ENCODE peak calls at places on chromosome 18, in nine cellular contexts. One of them, this sample, is unnamed.

GRCh38 chr18:49161627-49162026 is 210.9 kb upstream of the SMAD7 start:
- DNase-seq in neuronal stem cell: no peak
- DNase-seq in heart right ventricle: no peak
- DNase-seq in cardiac muscle cell: peak; percentile 62
- DNase-seq in right atrium auricular region: no peak
- DNase-seq in small intestine: no peak
- DNase-seq in stomach: no peak
- DNase-seq in aorta: no peak
- DNase-seq in suprapubic skin: no peak
- DNase-seq in this sample: no peak

GRCh38 chr18:8367217-8367988 is 241.8 kb upstream of the RAB12 start:
- DNase-seq in cardiac muscle cell: peak; percentile 22
- DNase-seq in neuronal stem cell: peak; percentile 58
- DNase-seq in heart right ventricle: peak; percentile 11
- DNase-seq in stomach: peak; percentile 66
- DNase-seq in small intestine: peak; percentile 45
- DNase-seq in right atrium auricular region: no peak
- DNase-seq in aorta: peak; percentile 79
- DNase-seq in suprapubic skin: no peak
- DNase-seq in this sample: peak; percentile 57

GRCh38 chr18:22703883-22704626 is 229.1 kb upstream of the RBBP8 start:
- DNase-seq in aorta: no peak
- DNase-seq in stomach: no peak
- DNase-seq in cardiac muscle cell: peak; percentile 76
- DNase-seq in suprapubic skin: no peak
- DNase-seq in neuronal stem cell: peak; percentile 49
- DNase-seq in heart right ventricle: peak; percentile 29
- DNase-seq in small intestine: peak; percentile 81
- DNase-seq in right atrium auricular region: no peak
- DNase-seq in this sample: peak; percentile 16

GRCh38 chr18:44341759-44342158 is 338.9 kb upstream of the SETBP1 start:
- DNase-seq in neuronal stem cell: no peak
- DNase-seq in suprapubic skin: no peak
- DNase-seq in aorta: no peak
- DNase-seq in heart right ventricle: no peak
- DNase-seq in stomach: no peak
- DNase-seq in right atrium auricular region: no peak
- DNase-seq in small intestine: no peak
- DNase-seq in cardiac muscle cell: no peak
- DNase-seq in this sample: no peak

GRCh38 chr18:59957957-59958356 is 58.2 kb downstream of the PMAIP1 start:
- DNase-seq in stomach: peak; percentile 71
- DNase-seq in suprapubic skin: no peak
- DNase-seq in small intestine: peak; percentile 85
- DNase-seq in neuronal stem cell: no peak
- DNase-seq in right atrium auricular region: no peak
- DNase-seq in aorta: no peak
- DNase-seq in cardiac muscle cell: peak; percentile 48
- DNase-seq in heart right ventricle: peak; percentile 55
- DNase-seq in this sample: no peak

GRCh38 chr18:68121826-68122225 is 593.1 kb downstream of the TMX3 start:
- DNase-seq in stomach: no peak
- DNase-seq in small intestine: no peak
- DNase-seq in suprapubic skin: no peak
- DNase-seq in aorta: no peak
- DNase-seq in right atrium auricular region: no peak
- DNase-seq in heart right ventricle: no peak
- DNase-seq in cardiac muscle cell: peak; percentile 32
- DNase-seq in neuronal stem cell: no peak
- DNase-seq in this sample: no peak

GRCh38 chr18:74013955-74014354 is 133.7 kb downstream of the FBXO15 start:
- DNase-seq in stomach: no peak
- DNase-seq in heart right ventricle: no peak
- DNase-seq in aorta: no peak
- DNase-seq in suprapubic skin: no peak
- DNase-seq in neuronal stem cell: no peak
- DNase-seq in small intestine: no peak
- DNase-seq in right atrium auricular region: peak; percentile 69
- DNase-seq in cardiac muscle cell: peak; percentile 88
- DNase-seq in this sample: no peak

GRCh38 chr18:69845588-69846506 is 101.8 kb downstream of the CD226 start:
- DNase-seq in aorta: no peak
- DNase-seq in cardiac muscle cell: peak; percentile 36
- DNase-seq in stomach: no peak
- DNase-seq in suprapubic skin: no peak
- DNase-seq in small intestine: no peak
- DNase-seq in heart right ventricle: no peak
- DNase-seq in right atrium auricular region: no peak
- DNase-seq in neuronal stem cell: no peak
- DNase-seq in this sample: no peak

GRCh38 chr18:68724021-68724420 is 9.1 kb upstream of the TMX3 start:
- DNase-seq in suprapubic skin: no peak
- DNase-seq in neuronal stem cell: no peak
- DNase-seq in aorta: no peak
- DNase-seq in right atrium auricular region: no peak
- DNase-seq in stomach: no peak
- DNase-seq in heart right ventricle: no peak
- DNase-seq in cardiac muscle cell: no peak
- DNase-seq in small intestine: no peak
- DNase-seq in this sample: no peak

GRCh38 chr18:51400721-51401120 is 203.2 kb upstream of the MEX3C start:
- DNase-seq in stomach: no peak
- DNase-seq in suprapubic skin: no peak
- DNase-seq in aorta: no peak
- DNase-seq in neuronal stem cell: no peak
- DNase-seq in heart right ventricle: no peak
- DNase-seq in cardiac muscle cell: peak; percentile 80
- DNase-seq in small intestine: no peak
- DNase-seq in right atrium auricular region: no peak
- DNase-seq in this sample: no peak

GRCh38 chr18:402129-402528 is 98.4 kb downstream of the COLEC12 start:
- DNase-seq in heart right ventricle: no peak
- DNase-seq in right atrium auricular region: no peak
- DNase-seq in aorta: no peak
- DNase-seq in stomach: no peak
- DNase-seq in neuronal stem cell: no peak
- DNase-seq in suprapubic skin: no peak
- DNase-seq in cardiac muscle cell: no peak
- DNase-seq in small intestine: no peak
- DNase-seq in this sample: no peak

GRCh38 chr18:8153887-8154583 is 455.2 kb upstream of the RAB12 start:
- DNase-seq in small intestine: no peak
- DNase-seq in neuronal stem cell: no peak
- DNase-seq in suprapubic skin: no peak
- DNase-seq in cardiac muscle cell: peak; percentile 38
- DNase-seq in right atrium auricular region: no peak
- DNase-seq in heart right ventricle: no peak
- DNase-seq in aorta: no peak
- DNase-seq in stomach: no peak
- DNase-seq in this sample: no peak

GRCh38 chr18:34322365-34323289 is 97.9 kb upstream of the NOL4 start:
- DNase-seq in neuronal stem cell: peak; percentile 71
- DNase-seq in aorta: peak; percentile 77
- DNase-seq in stomach: peak; percentile 59
- DNase-seq in suprapubic skin: no peak
- DNase-seq in heart right ventricle: no peak
- DNase-seq in right atrium auricular region: no peak
- DNase-seq in small intestine: peak; percentile 35
- DNase-seq in cardiac muscle cell: peak; percentile 61
- DNase-seq in this sample: peak; percentile 39

GRCh38 chr18:23977709-23978483 is 36.7 kb upstream of the TTC39C start:
- DNase-seq in small intestine: no peak
- DNase-seq in cardiac muscle cell: peak; percentile 77
- DNase-seq in stomach: no peak
- DNase-seq in suprapubic skin: no peak
- DNase-seq in aorta: no peak
- DNase-seq in right atrium auricular region: no peak
- DNase-seq in heart right ventricle: no peak
- DNase-seq in neuronal stem cell: no peak
- DNase-seq in this sample: no peak

DNA sequence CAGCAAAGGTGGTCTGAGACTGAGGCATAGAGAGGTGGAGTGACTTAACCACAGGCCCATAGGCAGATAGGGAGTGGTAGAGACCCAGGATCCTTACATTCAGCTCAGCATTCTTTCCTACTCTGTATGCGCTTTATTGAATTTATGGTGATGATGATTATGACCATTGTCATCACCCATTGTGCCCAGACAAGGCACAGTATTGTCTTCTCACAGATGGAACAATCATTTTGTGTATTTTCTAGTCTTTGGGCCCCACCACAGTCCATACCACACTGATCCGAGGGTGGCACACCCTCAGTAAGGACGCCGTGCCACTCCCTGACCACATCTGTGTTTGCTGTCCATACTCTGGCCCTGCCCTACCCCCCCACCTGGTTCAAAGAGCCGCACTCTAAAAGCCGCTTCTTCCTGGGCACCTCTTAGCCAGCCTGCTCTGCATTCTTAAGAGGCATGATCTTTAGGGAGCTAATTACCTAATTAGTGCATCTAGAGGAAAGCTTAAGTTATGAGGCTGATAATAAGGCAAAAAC is 179.6 kb upstream of the SMAD2 start:
- DNase-seq in right atrium auricular region: no peak
- DNase-seq in cardiac muscle cell: no peak
- DNase-seq in neuronal stem cell: no peak
- DNase-seq in small intestine: no peak
- DNase-seq in aorta: no peak
- DNase-seq in suprapubic skin: no peak
- DNase-seq in heart right ventricle: no peak
- DNase-seq in stomach: no peak
- DNase-seq in this sample: no peak
- H3K27me3 ChIP-seq in right atrium auricular region: no peaks in the 10 kb centered on the region
- H3K27me3 ChIP-seq in cardiac muscle cell: no peaks in the 10 kb centered on the region
- H3K27me3 ChIP-seq in neuronal stem cell: peaks cover 6% of the 10 kb centered on the region
- H3K27me3 ChIP-seq in small intestine: no peaks in the 10 kb centered on the region
- H3K27me3 ChIP-seq in aorta: no peaks in the 10 kb centered on the region
- H3K27me3 ChIP-seq in suprapubic skin: no peaks in the 10 kb centered on the region
- H3K27me3 ChIP-seq in heart right ventricle: peaks cover 4% of the 10 kb centered on the region
- H3K27me3 ChIP-seq in stomach: peaks cover 6% of the 10 kb centered on the region
- H3K27me3 ChIP-seq in this sample: no peaks in the 10 kb centered on the region

GRCh38 chr18:79634186-79634585 is 45.4 kb upstream of the CTDP1 start:
- DNase-seq in stomach: no peak
- DNase-seq in aorta: no peak
- DNase-seq in neuronal stem cell: no peak
- DNase-seq in cardiac muscle cell: no peak
- DNase-seq in small intestine: no peak
- DNase-seq in suprapubic skin: no peak
- DNase-seq in heart right ventricle: no peak
- DNase-seq in right atrium auricular region: peak; percentile 34
- DNase-seq in this sample: no peak
- H3K27me3 ChIP-seq in stomach: peaks cover 26% of the 10 kb centered on the region
- H3K27me3 ChIP-seq in aorta: no peaks in the 10 kb centered on the region
- H3K27me3 ChIP-seq in neuronal stem cell: peaks cover 1% of the 10 kb centered on the region
- H3K27me3 ChIP-seq in cardiac muscle cell: peaks cover 13% of the 10 kb centered on the region
- H3K27me3 ChIP-seq in small intestine: no peaks in the 10 kb centered on the region
- H3K27me3 ChIP-seq in suprapubic skin: peaks cover 19% of the 10 kb centered on the region
- H3K27me3 ChIP-seq in heart right ventricle: peaks cover 23% of the 10 kb centered on the region
- H3K27me3 ChIP-seq in right atrium auricular region: peaks cover 9% of the 10 kb centered on the region
- H3K27me3 ChIP-seq in this sample: no peaks in the 10 kb centered on the region

DNA sequence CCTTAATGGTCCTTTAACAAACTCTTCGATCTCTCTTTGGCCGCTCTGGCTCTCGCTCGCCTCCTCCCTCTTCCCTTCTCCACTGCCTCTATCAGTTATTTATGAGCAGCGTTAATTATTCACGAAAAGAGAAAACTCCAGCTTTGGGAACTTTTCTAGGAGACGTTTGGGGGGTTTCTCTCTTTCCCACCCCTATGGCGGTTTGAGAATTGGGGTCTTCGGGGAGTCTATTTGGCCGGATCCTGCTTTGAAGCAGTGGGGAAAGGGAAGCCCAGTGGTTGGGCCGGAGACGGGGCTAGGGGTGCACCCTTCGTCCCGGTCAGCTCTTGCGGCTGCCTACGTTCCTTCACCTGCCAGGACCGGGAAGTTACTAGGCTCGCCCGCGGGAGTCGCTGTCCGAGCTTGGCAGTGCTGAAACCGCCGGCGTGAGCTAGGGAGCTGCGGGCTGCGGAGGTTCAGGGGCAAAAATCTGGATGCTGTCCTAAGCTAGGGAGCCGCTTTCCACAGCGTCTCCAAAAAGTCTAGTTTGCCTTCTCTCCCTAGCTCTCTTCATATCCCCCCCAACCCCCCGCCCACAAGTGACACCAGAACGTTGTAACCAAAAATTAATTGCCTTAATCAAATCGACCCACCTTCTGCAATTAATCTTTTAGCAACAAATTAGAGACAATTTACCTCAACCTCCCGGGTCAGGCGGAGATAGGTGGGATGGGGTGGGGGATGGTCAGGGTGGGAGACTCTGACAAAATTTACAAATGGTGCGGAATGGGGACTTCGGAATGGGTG is 8.9 kb upstream of the SKOR2 start:
- DNase-seq in aorta: no peak
- DNase-seq in cardiac muscle cell: peak; percentile 61
- DNase-seq in neuronal stem cell: peak; percentile 83
- DNase-seq in right atrium auricular region: no peak
- DNase-seq in small intestine: peak; percentile 2
- DNase-seq in stomach: peak; percentile 31
- DNase-seq in heart right ventricle: peak; percentile 33
- DNase-seq in suprapubic skin: no peak
- DNase-seq in this sample: no peak
- H3K27me3 ChIP-seq in aorta: no peaks in the 10 kb centered on the region
- H3K27me3 ChIP-seq in cardiac muscle cell: peaks cover 100% of the 10 kb centered on the region
- H3K27me3 ChIP-seq in neuronal stem cell: peaks cover 85% of the 10 kb centered on the region
- H3K27me3 ChIP-seq in right atrium auricular region: peaks cover 37% of the 10 kb centered on the region
- H3K27me3 ChIP-seq in small intestine: peaks cover 15% of the 10 kb centered on the region
- H3K27me3 ChIP-seq in stomach: peaks cover 98% of the 10 kb centered on the region
- H3K27me3 ChIP-seq in heart right ventricle: peaks cover 99% of the 10 kb centered on the region
- H3K27me3 ChIP-seq in suprapubic skin: peaks cover 98% of the 10 kb centered on the region
- H3K27me3 ChIP-seq in this sample: peaks cover 77% of the 10 kb centered on the region

GRCh38 chr18:5197032-5197434 is at the start of gene AKAIN1:
- DNase-seq in right atrium auricular region: no peak
- DNase-seq in aorta: peak; percentile 78
- DNase-seq in cardiac muscle cell: peak; percentile 66
- DNase-seq in suprapubic skin: no peak
- DNase-seq in small intestine: peak; percentile 5
- DNase-seq in neuronal stem cell: peak; percentile 80
- DNase-seq in heart right ventricle: peak; percentile 18
- DNase-seq in stomach: no peak
- DNase-seq in this sample: no peak
- H3K27me3 ChIP-seq in right atrium auricular region: peaks cover 25% of the 10 kb centered on the region
- H3K27me3 ChIP-seq in aorta: no peaks in the 10 kb centered on the region
- H3K27me3 ChIP-seq in cardiac muscle cell: peaks cover 95% of the 10 kb centered on the region
- H3K27me3 ChIP-seq in suprapubic skin: peaks cover 59% of the 10 kb centered on the region
- H3K27me3 ChIP-seq in small intestine: peaks cover 7% of the 10 kb centered on the region
- H3K27me3 ChIP-seq in neuronal stem cell: peaks cover 52% of the 10 kb centered on the region
- H3K27me3 ChIP-seq in heart right ventricle: peaks cover 79% of the 10 kb centered on the region
- H3K27me3 ChIP-seq in stomach: peaks cover 71% of the 10 kb centered on the region
- H3K27me3 ChIP-seq in this sample: peaks cover 28% of the 10 kb centered on the region

GRCh38 chr18:11657554-11657953 is 31.5 kb upstream of the GNAL start:
- DNase-seq in small intestine: no peak
- DNase-seq in heart right ventricle: no peak
- DNase-seq in aorta: no peak
- DNase-seq in cardiac muscle cell: no peak
- DNase-seq in suprapubic skin: no peak
- DNase-seq in stomach: no peak
- DNase-seq in neuronal stem cell: no peak
- DNase-seq in right atrium auricular region: no peak
- DNase-seq in this sample: no peak
- H3K27me3 ChIP-seq in small intestine: no peaks in the 10 kb centered on the region
- H3K27me3 ChIP-seq in heart right ventricle: peaks cover 30% of the 10 kb centered on the region
- H3K27me3 ChIP-seq in aorta: no peaks in the 10 kb centered on the region
- H3K27me3 ChIP-seq in cardiac muscle cell: peaks cover 18% of the 10 kb centered on the region
- H3K27me3 ChIP-seq in suprapubic skin: peaks cover 8% of the 10 kb centered on the region
- H3K27me3 ChIP-seq in stomach: peaks cover 56% of the 10 kb centered on the region
- H3K27me3 ChIP-seq in neuronal stem cell: peaks cover 31% of the 10 kb centered on the region
- H3K27me3 ChIP-seq in right atrium auricular region: no peaks in the 10 kb centered on the region
- H3K27me3 ChIP-seq in this sample: no peaks in the 10 kb centered on the region

This sample was measured in iPS DF 6.9.